ENCODE peak calls at places on chromosomes 13 and 19, in ten cellular contexts. One of them, this sample, is unnamed.

GRCh38 chr19:37813340-37813739 is 34.0 kb upstream of the ZNF573 start:
- DNase-seq in stomach: no peak
- DNase-seq in transverse colon: no peak
- DNase-seq in suprapubic skin: no peak
- DNase-seq in tibial nerve: no peak
- DNase-seq in ovary: no peak
- DNase-seq in A549: no peak
- DNase-seq in HepG2: no peak
- DNase-seq in K562: no peak
- DNase-seq in SK-N-SH: no peak
- DNase-seq in this sample: no peak

GRCh38 chr13:44747179-44747578 is 171.0 kb upstream of the TSC22D1 start:
- DNase-seq in stomach: no peak
- DNase-seq in transverse colon: no peak
- DNase-seq in suprapubic skin: no peak
- DNase-seq in tibial nerve: no peak
- DNase-seq in ovary: no peak
- DNase-seq in A549: no peak
- DNase-seq in HepG2: no peak
- DNase-seq in K562: no peak
- DNase-seq in SK-N-SH: no peak
- DNase-seq in this sample: no peak

GRCh38 chr13:100875392-100876043 is 200.9 kb upstream of the TMTC4 start:
- DNase-seq in stomach: no peak
- DNase-seq in transverse colon: no peak
- DNase-seq in suprapubic skin: no peak
- DNase-seq in tibial nerve: no peak
- DNase-seq in ovary: no peak
- DNase-seq in A549: no peak
- DNase-seq in HepG2: no peak
- DNase-seq in K562: no peak
- DNase-seq in SK-N-SH: no peak
- DNase-seq in this sample: no peak

GRCh38 chr19:51664997-51665396 is 18.4 kb upstream of the SIGLEC14 start:
- DNase-seq in stomach: no peak
- DNase-seq in transverse colon: no peak
- DNase-seq in suprapubic skin: no peak
- DNase-seq in tibial nerve: no peak
- DNase-seq in ovary: no peak
- DNase-seq in A549: no peak
- DNase-seq in HepG2: no peak
- DNase-seq in K562: no peak
- DNase-seq in SK-N-SH: no peak
- DNase-seq in this sample: no peak

GRCh38 chr19:38665950-38666661 is 18.7 kb downstream of the ACTN4 start:
- DNase-seq in stomach: no peak
- DNase-seq in transverse colon: peak
- DNase-seq in suprapubic skin: no peak
- DNase-seq in tibial nerve: peak
- DNase-seq in ovary: peak
- DNase-seq in A549: no peak
- DNase-seq in HepG2: peak
- DNase-seq in K562: no peak
- DNase-seq in SK-N-SH: no peak
- DNase-seq in this sample: peak

GRCh38 chr13:75637101-75637774 is 1.1 kb downstream of the LMO7 start:
- DNase-seq in stomach: no peak
- DNase-seq in transverse colon: no peak
- DNase-seq in suprapubic skin: no peak
- DNase-seq in tibial nerve: no peak
- DNase-seq in ovary: no peak
- DNase-seq in A549: no peak
- DNase-seq in HepG2: no peak
- DNase-seq in K562: no peak
- DNase-seq in SK-N-SH: peak
- DNase-seq in this sample: no peak

GRCh38 chr13:86282450-86282849 is 483.2 kb upstream of the SLITRK6 start:
- DNase-seq in stomach: no peak
- DNase-seq in transverse colon: no peak
- DNase-seq in suprapubic skin: no peak
- DNase-seq in tibial nerve: no peak
- DNase-seq in ovary: no peak
- DNase-seq in A549: no peak
- DNase-seq in HepG2: no peak
- DNase-seq in K562: no peak
- DNase-seq in SK-N-SH: no peak
- DNase-seq in this sample: no peak

GRCh38 chr13:104315606-104316005 is 1249.4 kb upstream of the SLC10A2 start:
- DNase-seq in stomach: no peak
- DNase-seq in transverse colon: no peak
- DNase-seq in suprapubic skin: no peak
- DNase-seq in tibial nerve: no peak
- DNase-seq in ovary: no peak
- DNase-seq in A549: no peak
- DNase-seq in HepG2: peak
- DNase-seq in K562: no peak
- DNase-seq in SK-N-SH: no peak
- DNase-seq in this sample: no peak

GRCh38 chr19:49413348-49413747 is 9.9 kb downstream of the PTH2 start:
- DNase-seq in stomach: no peak
- DNase-seq in transverse colon: no peak
- DNase-seq in suprapubic skin: no peak
- DNase-seq in tibial nerve: no peak
- DNase-seq in ovary: no peak
- DNase-seq in A549: no peak
- DNase-seq in HepG2: no peak
- DNase-seq in K562: no peak
- DNase-seq in SK-N-SH: peak
- DNase-seq in this sample: no peak

GRCh38 chr13:58085819-58086218 is 454.3 kb downstream of the PCDH17 start:
- DNase-seq in stomach: no peak
- DNase-seq in transverse colon: no peak
- DNase-seq in suprapubic skin: no peak
- DNase-seq in tibial nerve: no peak
- DNase-seq in ovary: no peak
- DNase-seq in A549: no peak
- DNase-seq in HepG2: no peak
- DNase-seq in K562: no peak
- DNase-seq in SK-N-SH: no peak
- DNase-seq in this sample: no peak

GRCh38 chr19:56105090-56105701 is 15.9 kb downstream of the ZNF787 start:
- DNase-seq in stomach: peak
- DNase-seq in transverse colon: peak
- DNase-seq in suprapubic skin: peak
- DNase-seq in tibial nerve: peak
- DNase-seq in ovary: peak
- DNase-seq in A549: peak
- DNase-seq in HepG2: peak
- DNase-seq in K562: no peak
- DNase-seq in SK-N-SH: no peak
- DNase-seq in this sample: peak
- H3K27ac ChIP-seq in stomach: peak
- H3K27ac ChIP-seq in transverse colon: peak
- H3K27ac ChIP-seq in suprapubic skin: no peak
- H3K27ac ChIP-seq in tibial nerve: peak
- H3K27ac ChIP-seq in ovary: peak
- H3K27ac ChIP-seq in A549: no peak
- H3K27ac ChIP-seq in HepG2: peak
- H3K27ac ChIP-seq in K562: no peak
- H3K27ac ChIP-seq in SK-N-SH: no peak
- H3K27ac ChIP-seq in this sample: peak

GRCh38 chr19:8097198-8097597 is 44.6 kb downstream of the CCL25 start:
- DNase-seq in stomach: no peak
- DNase-seq in transverse colon: no peak
- DNase-seq in suprapubic skin: no peak
- DNase-seq in tibial nerve: no peak
- DNase-seq in ovary: no peak
- DNase-seq in A549: no peak
- DNase-seq in HepG2: no peak
- DNase-seq in K562: no peak
- DNase-seq in SK-N-SH: no peak
- DNase-seq in this sample: no peak

GRCh38 chr19:8094336-8094735 is 41.8 kb downstream of the CCL25 start:
- DNase-seq in stomach: no peak
- DNase-seq in transverse colon: no peak
- DNase-seq in suprapubic skin: no peak
- DNase-seq in tibial nerve: no peak
- DNase-seq in ovary: no peak
- DNase-seq in A549: no peak
- DNase-seq in HepG2: no peak
- DNase-seq in K562: no peak
- DNase-seq in SK-N-SH: no peak
- DNase-seq in this sample: no peak

GRCh38 chr19:8095354-8095886 is 42.9 kb downstream of the CCL25 start:
- DNase-seq in stomach: no peak
- DNase-seq in transverse colon: no peak
- DNase-seq in suprapubic skin: no peak
- DNase-seq in tibial nerve: no peak
- DNase-seq in ovary: no peak
- DNase-seq in A549: no peak
- DNase-seq in HepG2: no peak
- DNase-seq in K562: no peak
- DNase-seq in SK-N-SH: no peak
- DNase-seq in this sample: no peak

GRCh38 chr19:8097681-8098567 is 45.4 kb downstream of the CCL25 start:
- DNase-seq in stomach: no peak
- DNase-seq in transverse colon: no peak
- DNase-seq in suprapubic skin: no peak
- DNase-seq in tibial nerve: no peak
- DNase-seq in ovary: no peak
- DNase-seq in A549: no peak
- DNase-seq in HepG2: no peak
- DNase-seq in K562: no peak
- DNase-seq in SK-N-SH: no peak
- DNase-seq in this sample: no peak

GRCh38 chr19:8096071-8096470 is 43.5 kb downstream of the CCL25 start:
- DNase-seq in stomach: no peak
- DNase-seq in transverse colon: no peak
- DNase-seq in suprapubic skin: no peak
- DNase-seq in tibial nerve: no peak
- DNase-seq in ovary: no peak
- DNase-seq in A549: no peak
- DNase-seq in HepG2: no peak
- DNase-seq in K562: peak
- DNase-seq in SK-N-SH: no peak
- DNase-seq in this sample: no peak
- TF ChIP-seq EP300 in stomach: no peak
- TF ChIP-seq EP300 in transverse colon: no peak
- TF ChIP-seq EP300 in suprapubic skin: no peak
- TF ChIP-seq EP300 in tibial nerve: no peak
- TF ChIP-seq EP300 in ovary: no peak
- TF ChIP-seq EP300 in A549: no peak
- TF ChIP-seq EP300 in HepG2: no peak
- TF ChIP-seq EP300 in K562: no peak
- TF ChIP-seq EP300 in SK-N-SH: no peak
- TF ChIP-seq EP300 in this sample: no peak

GRCh38 chr19:5323475-5323811 is 17.2 kb downstream of the PTPRS start:
- DNase-seq in stomach: no peak
- DNase-seq in transverse colon: no peak
- DNase-seq in suprapubic skin: no peak
- DNase-seq in tibial nerve: no peak
- DNase-seq in ovary: no peak
- DNase-seq in A549: no peak
- DNase-seq in HepG2: no peak
- DNase-seq in K562: no peak
- DNase-seq in SK-N-SH: no peak
- DNase-seq in this sample: no peak

GRCh38 chr19:5321066-5321642 is 19.5 kb downstream of the PTPRS start:
- DNase-seq in stomach: no peak
- DNase-seq in transverse colon: no peak
- DNase-seq in suprapubic skin: no peak
- DNase-seq in tibial nerve: no peak
- DNase-seq in ovary: no peak
- DNase-seq in A549: no peak
- DNase-seq in HepG2: no peak
- DNase-seq in K562: no peak
- DNase-seq in SK-N-SH: no peak
- DNase-seq in this sample: no peak

GRCh38 chr19:5319516-5319915 is 21.1 kb downstream of the PTPRS start:
- DNase-seq in stomach: no peak
- DNase-seq in transverse colon: no peak
- DNase-seq in suprapubic skin: no peak
- DNase-seq in tibial nerve: no peak
- DNase-seq in ovary: no peak
- DNase-seq in A549: no peak
- DNase-seq in HepG2: no peak
- DNase-seq in K562: no peak
- DNase-seq in SK-N-SH: no peak
- DNase-seq in this sample: no peak

GRCh38 chr19:5324947-5325346 is 15.7 kb downstream of the PTPRS start:
- DNase-seq in stomach: no peak
- DNase-seq in transverse colon: no peak
- DNase-seq in suprapubic skin: no peak
- DNase-seq in tibial nerve: no peak
- DNase-seq in ovary: no peak
- DNase-seq in A549: no peak
- DNase-seq in HepG2: no peak
- DNase-seq in K562: no peak
- DNase-seq in SK-N-SH: no peak
- DNase-seq in this sample: no peak

DNA sequence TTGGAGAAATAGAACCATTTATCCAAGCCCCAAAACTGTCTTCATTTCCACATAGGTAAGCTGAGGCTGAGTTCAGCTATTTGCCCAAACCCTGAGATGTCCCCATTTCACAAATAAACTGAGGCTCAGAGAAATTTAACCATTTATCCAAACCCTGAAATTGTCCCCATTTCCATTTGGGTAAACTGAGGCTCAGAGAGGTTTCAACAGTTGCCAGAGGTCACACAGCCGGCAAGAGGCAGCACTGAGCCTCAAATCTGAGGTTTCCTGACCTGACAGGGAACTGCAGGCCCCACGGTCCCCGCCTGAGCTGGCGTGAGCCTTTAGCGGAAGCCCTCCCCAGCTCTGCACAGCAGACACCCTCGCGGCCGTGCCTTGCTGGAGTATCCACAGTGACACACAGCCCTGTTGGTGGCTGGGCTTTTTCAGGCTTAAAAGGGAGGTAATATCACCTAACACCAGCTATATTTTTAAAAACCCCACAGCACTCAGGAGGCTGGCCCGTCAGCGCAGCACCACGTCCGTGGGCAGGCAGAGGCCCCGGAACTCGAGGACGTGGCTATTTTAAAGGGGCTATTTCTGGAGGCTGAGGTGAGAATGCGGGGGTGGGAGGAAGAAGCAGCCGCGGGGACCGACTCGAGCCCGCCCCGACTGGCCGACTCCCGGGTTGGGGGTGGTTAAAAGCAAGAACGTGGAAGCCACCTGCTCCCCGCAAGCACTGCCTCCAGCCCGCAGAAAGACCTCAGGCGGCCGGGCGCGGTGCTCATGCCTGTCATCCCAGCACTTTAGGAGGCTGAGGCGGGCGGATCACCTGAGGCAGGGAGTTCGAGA is 18.5 kb downstream of the PTPRS start:
- DNase-seq in stomach: no peak
- DNase-seq in transverse colon: peak
- DNase-seq in suprapubic skin: no peak
- DNase-seq in tibial nerve: no peak
- DNase-seq in ovary: no peak
- DNase-seq in A549: no peak
- DNase-seq in HepG2: no peak
- DNase-seq in K562: peak
- DNase-seq in SK-N-SH: peak
- DNase-seq in this sample: no peak
- H3K27ac ChIP-seq in stomach: no peak
- H3K27ac ChIP-seq in transverse colon: no peak
- H3K27ac ChIP-seq in suprapubic skin: no peak
- H3K27ac ChIP-seq in tibial nerve: no peak
- H3K27ac ChIP-seq in ovary: no peak
- H3K27ac ChIP-seq in A549: no peak
- H3K27ac ChIP-seq in HepG2: no peak
- H3K27ac ChIP-seq in K562: peak
- H3K27ac ChIP-seq in SK-N-SH: no peak
- H3K27ac ChIP-seq in this sample: no peak

GRCh38 chr13:33797622-33798021 is 20.3 kb upstream of the RFC3 start:
- DNase-seq in stomach: no peak
- DNase-seq in transverse colon: no peak
- DNase-seq in suprapubic skin: no peak
- DNase-seq in tibial nerve: peak
- DNase-seq in ovary: no peak
- DNase-seq in A549: no peak
- DNase-seq in HepG2: no peak
- DNase-seq in K562: no peak
- DNase-seq in SK-N-SH: no peak
- DNase-seq in this sample: no peak
- TF ChIP-seq EP300 in stomach: no peak
- TF ChIP-seq EP300 in transverse colon: no peak
- TF ChIP-seq EP300 in suprapubic skin: no peak
- TF ChIP-seq EP300 in tibial nerve: peak
- TF ChIP-seq EP300 in ovary: no peak
- TF ChIP-seq EP300 in A549: no peak
- TF ChIP-seq EP300 in HepG2: no peak
- TF ChIP-seq EP300 in K562: no peak
- TF ChIP-seq EP300 in SK-N-SH: no peak
- TF ChIP-seq EP300 in this sample: peak